ENCODE peak calls at places on chromosomes 1 and 21, in six cellular contexts. S is heart right ventricle; E is activated CD4-positive, alpha-beta T cell treated with anti-CD3 and anti-CD28 coated beads for 36 hours; C is progenitor cell of endocrine pancreas; J is stimulated activated CD4-positive, alpha-beta T cell treated with anti-CD3 and anti-CD28 coated beads, Interleukin-4, amount 100 ng/mL, for 24 hours; H is epithelial cell of prostate. U is an unnamed sample.

GRCh38 chr1:40622936-40623629 is 42.4 kb downstream of the RIMS3 start:
- DNase-seq in H (no peak), S (no peak), C (no peak), E (no peak), J (no peak), U (no peak)

GRCh38 chr21:46172863-46173528 is 11.3 kb downstream of the SPATC1L start:
- DNase-seq in C (no peak), H (no peak), E (no peak), S (no peak), J (no peak), U (no peak)

GRCh38 chr1:65178235-65178634 is 30.2 kb downstream of the AK4 start:
- DNase-seq in E (no peak), C (no peak), J (no peak), H (no peak), S (no peak), U (no peak)

GRCh38 chr1:153428790-153429189 is 12.5 kb downstream of the S100A7A start:
- DNase-seq in S (no peak), C (no peak), E (no peak), H (no peak), J (no peak), U (no peak)

GRCh38 chr1:164771001-164771550 is 212.1 kb downstream of the PBX1 start:
- DNase-seq in J (no peak), H (no peak), S (no peak), C (no peak), E (no peak), U (no peak)

GRCh38 chr1:172727956-172728603 is 69.2 kb downstream of the FASLG start:
- DNase-seq in J (peak), C (no peak), E (peak), S (no peak), H (no peak), U (no peak)

GRCh38 chr1:156149374-156150106 is 3.8 kb upstream of the SEMA4A start:
- DNase-seq in E (no peak), J (no peak), C (no peak), S (no peak), H (no peak), U (no peak)

GRCh38 chr1:7657287-7658126 is 113.6 kb upstream of the VAMP3 start:
- DNase-seq in C (no peak), S (no peak), E (no peak), H (no peak), J (no peak), U (no peak)

GRCh38 chr1:15625224-15625917 is 8.1 kb downstream of the DDI2 start:
- DNase-seq in H (no peak), S (no peak), J (no peak), E (no peak), C (no peak), U (no peak)

GRCh38 chr1:154546264-154547043 is 12.0 kb downstream of the UBE2Q1 start:
- DNase-seq in J (peak), C (peak), E (peak), H (no peak), S (peak), U (peak)

GRCh38 chr1:47710075-47711071 is 272.5 kb downstream of the FOXD2 start:
- DNase-seq in C (peak), S (peak), J (peak), H (no peak), E (peak), U (peak)

GRCh38 chr1:32612189-32612881 is 38.0 kb downstream of the ZBTB8OS start:
- DNase-seq in H (no peak), J (peak), C (peak), S (peak), E (peak), U (peak)

GRCh38 chr1:201501144-201501543 is 5.8 kb downstream of the CSRP1 start:
- DNase-seq in C (no peak), S (no peak), H (no peak), E (no peak), J (no peak), U (peak)

GRCh38 chr1:156625436-156626078 is 6.3 kb downstream of the HAPLN2 start:
- DNase-seq in C (peak), S (peak), E (peak), J (peak), H (no peak), U (peak)

GRCh38 chr21:33954395-33954794 is 38.8 kb upstream of the ATP5PO start:
- DNase-seq in E (no peak), S (no peak), H (no peak), C (no peak), J (no peak), U (no peak)

GRCh38 chr21:25999935-26000582 is 170.5 kb downstream of the APP start:
- DNase-seq in C (no peak), J (peak), S (no peak), H (no peak), E (peak), U (no peak)

GRCh38 chr21:31198575-31198974 is 145.5 kb downstream of the TIAM1 start:
- DNase-seq in S (no peak), J (no peak), H (no peak), E (no peak), C (no peak), U (peak)

GRCh38 chr1:161008857-161009554 is 11.9 kb downstream of the F11R start:
- DNase-seq in C (no peak), J (no peak), S (no peak), E (no peak), H (no peak), U (peak)

GRCh38 chr1:2596530-2597333 is 10.2 kb downstream of the PRXL2B start:
- DNase-seq in H (no peak), E (peak), S (no peak), C (no peak), J (no peak), U (no peak)

GRCh38 chr1:54325705-54326461 is 80.3 kb downstream of the SSBP3 start:
- DNase-seq in C (no peak), E (no peak), H (no peak), S (peak), J (no peak), U (no peak)

GRCh38 chr1:181133441-181133951 is 45.0 kb downstream of the IER5 start:
- DNase-seq in S (no peak), E (no peak), C (no peak), J (no peak), H (no peak), U (no peak)

GRCh38 chr1:22753396-22754083 is 42.9 kb downstream of the EPHB2 start:
- DNase-seq in S (no peak), H (no peak), C (no peak), E (no peak), J (no peak), U (peak)

GRCh38 chr1:167165948-167166702 is 54.6 kb upstream of the POU2F1 start:
- DNase-seq in J (no peak), S (no peak), E (no peak), H (no peak), C (peak), U (no peak)

GRCh38 chr1:6481820-6482471 is 9.5 kb downstream of the PLEKHG5 start:
- DNase-seq in H (no peak), C (no peak), E (no peak), S (no peak), J (no peak), U (no peak)

GRCh38 chr1:114482585-114482984 is 28.4 kb downstream of the TRIM33 start:
- DNase-seq in E (peak), S (no peak), C (no peak), J (no peak), H (peak), U (no peak)

GRCh38 chr1:26831059-26831458 is 4.6 kb downstream of the ZDHHC18 start:
- DNase-seq in H (no peak), C (no peak), J (no peak), S (no peak), E (no peak), U (no peak)

GRCh38 chr1:70091811-70092210 is 113.6 kb downstream of the LRRC40 start:
- DNase-seq in J (no peak), C (no peak), E (no peak), S (no peak), H (no peak), U (peak)

GRCh38 chr1:216221260-216221700 is 202.0 kb downstream of the USH2A start:
- DNase-seq in C (peak), E (peak), J (no peak), S (peak), H (peak), U (peak)

GRCh38 chr1:236067854-236068454 is 3.1 kb upstream of the NID1 start:
- DNase-seq in C (no peak), H (no peak), J (no peak), S (peak), E (no peak), U (peak)

GRCh38 chr1:180728472-180729106 is 96.8 kb downstream of the XPR1 start:
- DNase-seq in E (no peak), J (no peak), H (no peak), C (no peak), S (no peak), U (no peak)

GRCh38 chr1:58763214-58763613 is 20.6 kb downstream of the JUN start:
- DNase-seq in S (no peak), H (no peak), J (no peak), C (no peak), E (no peak), U (peak)

GRCh38 chr1:232142403-232143314 is 487.3 kb downstream of the SIPA1L2 start:
- DNase-seq in J (no peak), H (peak), S (peak), E (no peak), C (no peak), U (peak)

GRCh38 chr1:67120855-67121619 is 13.7 kb downstream of the C1orf141 start:
- DNase-seq in S (no peak), C (no peak), H (no peak), E (no peak), J (no peak), U (no peak)

GRCh38 chr1:19333587-19334354 is 21.6 kb downstream of the SLC66A1 start:
- DNase-seq in C (no peak), J (no peak), E (no peak), H (no peak), S (no peak), U (peak)

GRCh38 chr1:67058761-67059160 is 4.8 kb upstream of the SLC35D1 start:
- DNase-seq in S (no peak), C (no peak), E (no peak), J (no peak), H (no peak), U (no peak)

GRCh38 chr21:42671778-42672593 is 18.6 kb downstream of the PDE9A start:
- DNase-seq in H (peak), J (no peak), C (no peak), E (no peak), S (no peak), U (no peak)

GRCh38 chr1:219174672-219175564 is 1.2 kb downstream of the LYPLAL1 start:
- DNase-seq in J (peak), C (no peak), E (peak), S (peak), H (peak), U (peak)

GRCh38 chr1:222224576-222224975 is 323.3 kb downstream of the HHIPL2 start:
- DNase-seq in S (no peak), J (no peak), C (no peak), E (no peak), H (no peak), U (peak)

U was measured in foreskin fibroblast.